ENCODE peak calls at places on chromosomes 7 and 10, in nine cellular contexts. Q is stimulated activated CD8-positive, alpha-beta memory T cell treated with anti-CD3 and anti-CD28 coated beads, Interleukin-15, amount 100 ng/mL, for 24 hours; P is IMR-90; H is fibroblast of the conjunctiva; O is aorta; K is hypothalamus; Z is HT-29; T is cardiac muscle cell; J is WTC11. I is an unnamed sample.

GRCh38 chr7:155380986-155381851 is 76.7 kb upstream of the EN2 start:
- DNase-seq in Z (no peak), Q (no peak), K (no peak), J (no peak), O (no peak), P (no peak), H (no peak), T (no peak), I (no peak)

GRCh38 chr10:44935201-44935960 is 24.2 kb upstream of the RASSF4 start:
- DNase-seq in H (no peak), O (peak), Q (no peak), K (peak), J (no peak), Z (peak), P (peak), T (peak), I (peak)

GRCh38 chr10:133207627-133208026 is 22.4 kb upstream of the UTF1 start:
- DNase-seq in T (no peak), H (no peak), P (no peak), Z (no peak), K (no peak), Q (no peak), O (no peak), J (no peak), I (no peak)

GRCh38 chr7:67100956-67101361 is 104.3 kb downstream of the TYW1 start:
- DNase-seq in O (no peak), T (peak), H (no peak), J (peak), P (no peak), Z (no peak), Q (no peak), K (no peak), I (no peak)

GRCh38 chr10:100886946-100887345 is 25.8 kb upstream of the SLF2 start:
- DNase-seq in O (no peak), Z (no peak), H (no peak), P (no peak), K (no peak), T (peak), Q (no peak), J (no peak), I (no peak)

GRCh38 chr10:112184379-112184778 is 814 bp upstream of the GPAM start:
- DNase-seq in H (no peak), P (no peak), J (no peak), Q (no peak), T (no peak), K (no peak), O (no peak), Z (peak), I (no peak)

GRCh38 chr7:128697301-128697905 is 25.3 kb downstream of the GARIN1A start:
- DNase-seq in P (peak), Z (no peak), O (peak), T (peak), J (peak), H (peak), K (no peak), Q (peak), I (no peak)

GRCh38 chr7:51295435-51296269 is 21.0 kb downstream of the COBL start:
- DNase-seq in H (no peak), K (no peak), Z (no peak), J (no peak), O (no peak), Q (no peak), P (no peak), T (no peak), I (peak)

GRCh38 chr10:114286971-114287370 is 47.9 kb downstream of the VWA2 start:
- DNase-seq in K (no peak), T (no peak), P (no peak), O (no peak), J (no peak), H (no peak), Q (no peak), Z (no peak), I (no peak)

GRCh38 chr10:71737356-71738172 is 18.0 kb upstream of the C10orf105 start:
- DNase-seq in H (no peak), J (no peak), Z (no peak), K (no peak), Q (no peak), O (no peak), T (no peak), P (no peak), I (no peak)

GRCh38 chr7:2521952-2522591 is 2.5 kb downstream of the LFNG start:
- DNase-seq in K (no peak), J (no peak), P (no peak), Q (no peak), Z (peak), H (no peak), T (peak), O (no peak), I (peak)

GRCh38 chr10:26486985-26487850 is 49.1 kb downstream of the APBB1IP start:
- DNase-seq in T (peak), K (no peak), Q (no peak), Z (no peak), H (peak), J (no peak), O (peak), P (peak), I (peak)

GRCh38 chr10:97270523-97271154 is 21.8 kb downstream of the ARHGAP19 start:
- DNase-seq in T (peak), P (peak), J (no peak), H (no peak), Z (no peak), K (no peak), O (no peak), Q (no peak), I (no peak)

GRCh38 chr7:44824894-44825526 is 22.9 kb downstream of the H2AZ2 start:
- DNase-seq in T (peak), Q (no peak), O (no peak), P (peak), H (no peak), Z (no peak), K (no peak), J (no peak), I (no peak)

GRCh38 chr10:117175215-117175900 is 21.9 kb upstream of the KCNK18 start:
- DNase-seq in Z (no peak), P (no peak), Q (no peak), O (peak), H (no peak), T (no peak), K (no peak), J (peak), I (peak)

GRCh38 chr10:33136271-33136670 is 178.2 kb upstream of the ITGB1 start:
- DNase-seq in Z (no peak), P (peak), H (no peak), T (peak), Q (no peak), K (no peak), O (no peak), J (no peak), I (peak)

GRCh38 chr10:15856328-15857000 is 3.8 kb downstream of the MINDY3 start:
- DNase-seq in O (no peak), Z (peak), H (no peak), Q (no peak), K (no peak), T (no peak), P (no peak), J (no peak), I (peak)

GRCh38 chr7:20165146-20165510 is 52.1 kb downstream of the MACC1 start:
- DNase-seq in Q (no peak), O (no peak), Z (no peak), H (no peak), T (no peak), J (no peak), P (no peak), K (no peak), I (no peak)

GRCh38 chr7:144019457-144019856 is 19.3 kb downstream of the OR6B1 start:
- DNase-seq in O (no peak), K (no peak), Q (no peak), J (no peak), Z (peak), T (peak), H (peak), P (peak), I (peak)

GRCh38 chr7:107559864-107560263 is 3.9 kb downstream of the COG5 start:
- DNase-seq in Q (no peak), T (peak), O (no peak), J (no peak), K (no peak), H (peak), Z (no peak), P (peak), I (peak)

GRCh38 chr7:113801751-113802150 is 117.1 kb downstream of the PPP1R3A start:
- DNase-seq in Q (no peak), T (no peak), P (no peak), O (no peak), H (no peak), K (no peak), Z (no peak), J (no peak), I (no peak)

GRCh38 chr10:90204131-90204955 is 503.0 kb downstream of the KIF20B start:
- DNase-seq in H (no peak), K (no peak), T (no peak), Q (no peak), O (no peak), J (no peak), P (no peak), Z (no peak), I (no peak)

GRCh38 chr10:132716691-132717490 is 69.1 kb downstream of the NKX6-2 start:
- DNase-seq in J (no peak), O (peak), T (no peak), Z (no peak), K (no peak), P (no peak), H (no peak), Q (no peak), I (no peak)

GRCh38 chr10:31421322-31421721 is 102.3 kb downstream of the ZEB1 start:
- DNase-seq in K (no peak), Z (no peak), H (no peak), T (no peak), P (no peak), O (no peak), J (no peak), Q (no peak), I (no peak)

GRCh38 chr7:148561099-148561498 is 29.5 kb upstream of the C7orf33 start:
- DNase-seq in K (no peak), J (no peak), Z (no peak), H (no peak), P (no peak), T (no peak), Q (no peak), O (no peak), I (no peak)

I was measured in SW480.